ENCODE peak calls at places on chromosome 4, in four cellular contexts. One of them, this sample, is unnamed.
A peak's percentile ranks its signal among the peaks of the same experiment; 100 is the strongest.

GRCh38 chr4:13627185-13627605 is 330 bp downstream of the BOD1L1 start:
- DNase-seq in CD4-positive, alpha-beta T cell: peak; percentile 1
- DNase-seq in activated CD8-positive, alpha-beta memory T cell treated with anti-CD3 and anti-CD28 coated beads for 48 hours: peak; percentile 11
- DNase-seq in astrocyte of the spinal cord: no peak
- DNase-seq in this sample: no peak

GRCh38 chr4:84737656-84738055 is 154.7 kb downstream of the CDS1 start:
- DNase-seq in CD4-positive, alpha-beta T cell: no peak
- DNase-seq in activated CD8-positive, alpha-beta memory T cell treated with anti-CD3 and anti-CD28 coated beads for 48 hours: no peak
- DNase-seq in astrocyte of the spinal cord: no peak
- DNase-seq in this sample: no peak

GRCh38 chr4:108359936-108360681 is 191.4 kb upstream of the LEF1 start:
- DNase-seq in CD4-positive, alpha-beta T cell: no peak
- DNase-seq in activated CD8-positive, alpha-beta memory T cell treated with anti-CD3 and anti-CD28 coated beads for 48 hours: no peak
- DNase-seq in astrocyte of the spinal cord: no peak
- DNase-seq in this sample: no peak

GRCh38 chr4:2827874-2828751 is 15.5 kb upstream of the ADD1 start:
- DNase-seq in CD4-positive, alpha-beta T cell: no peak
- DNase-seq in activated CD8-positive, alpha-beta memory T cell treated with anti-CD3 and anti-CD28 coated beads for 48 hours: no peak
- DNase-seq in astrocyte of the spinal cord: no peak
- DNase-seq in this sample: no peak

GRCh38 chr4:67886281-67886680 is 2.5 kb upstream of the TMPRSS11D start:
- DNase-seq in CD4-positive, alpha-beta T cell: no peak
- DNase-seq in activated CD8-positive, alpha-beta memory T cell treated with anti-CD3 and anti-CD28 coated beads for 48 hours: no peak
- DNase-seq in astrocyte of the spinal cord: peak; percentile 58
- DNase-seq in this sample: no peak

GRCh38 chr4:107824367-107825071 is at the start of gene SGMS2:
- DNase-seq in CD4-positive, alpha-beta T cell: no peak
- DNase-seq in activated CD8-positive, alpha-beta memory T cell treated with anti-CD3 and anti-CD28 coated beads for 48 hours: peak; percentile 30
- DNase-seq in astrocyte of the spinal cord: peak; percentile 85
- DNase-seq in this sample: peak; percentile 82

GRCh38 chr4:119872344-119873031 is 194.2 kb downstream of the MAD2L1 start:
- DNase-seq in CD4-positive, alpha-beta T cell: no peak
- DNase-seq in activated CD8-positive, alpha-beta memory T cell treated with anti-CD3 and anti-CD28 coated beads for 48 hours: no peak
- DNase-seq in astrocyte of the spinal cord: no peak
- DNase-seq in this sample: no peak

GRCh38 chr4:19756661-19757060 is 495.0 kb upstream of the SLIT2 start:
- DNase-seq in CD4-positive, alpha-beta T cell: no peak
- DNase-seq in activated CD8-positive, alpha-beta memory T cell treated with anti-CD3 and anti-CD28 coated beads for 48 hours: no peak
- DNase-seq in astrocyte of the spinal cord: no peak
- DNase-seq in this sample: no peak

This sample was measured in RPMI7951.